ENCODE peak calls at places on chromosomes 6 and 20, in nine cellular contexts. Z is PC-3, N is GM23248, H is neural progenitor cell, Q is OCI-LY7, J is HCT116, I is SK-N-SH, K is GM23338, T is hepatocyte. R is an unnamed sample. For H3K79me2 and H3K4me1, the result is how much of the 10 kb centered on the place peaks cover.

GRCh38 chr6:121055572-121056163 is 278.6 kb downstream of the TBC1D32 start:
- DNase-seq in I (peak), J (peak), T (peak), Q (peak), K (peak), H (peak), N (peak), Z (peak), R (peak)

GRCh38 chr6:132235596-132236280 is 165.5 kb downstream of the MOXD1 start:
- DNase-seq in Q (no peak), J (no peak), K (no peak), N (peak), T (no peak), H (no peak), Z (no peak), I (no peak), R (no peak)

GRCh38 chr20:22453244-22454080 is 130.9 kb downstream of the FOXA2 start:
- DNase-seq in Q (no peak), I (peak), J (peak), T (peak), H (peak), N (peak), K (peak), Z (peak), R (no peak)

GRCh38 chr6:50721978-50722377 is 8.7 kb downstream of the TFAP2D start:
- DNase-seq in N (no peak), Z (no peak), Q (no peak), J (no peak), I (no peak), H (no peak), T (no peak), K (peak), R (no peak)

GRCh38 chr6:70884074-70884983 is 72.5 kb downstream of the B3GAT2 start:
- DNase-seq in K (peak), N (peak), I (peak), Z (peak), H (peak), J (peak), T (peak), Q (peak), R (peak)

GRCh38 chr6:43943781-43944250 is 173.8 kb downstream of the VEGFA start:
- DNase-seq in N (no peak), J (no peak), Z (peak), H (no peak), I (no peak), T (no peak), K (no peak), Q (no peak), R (no peak)

GRCh38 chr6:95574811-95575210 is 2.5 kb upstream of the MANEA start:
- DNase-seq in K (no peak), T (peak), H (no peak), N (peak), I (no peak), Z (peak), Q (no peak), J (no peak), R (no peak)

GRCh38 chr6:13159295-13159694 is 169.0 kb downstream of the TBC1D7 start:
- DNase-seq in Q (no peak), T (no peak), H (no peak), I (no peak), J (no peak), N (no peak), Z (no peak), K (no peak), R (no peak)

GRCh38 chr6:3884007-3884745 is 35.0 kb downstream of the FAM50B start:
- DNase-seq in Z (peak), K (no peak), H (no peak), Q (no peak), N (peak), I (no peak), T (peak), J (no peak), R (no peak)

GRCh38 chr20:4795394-4795793 is 73.7 kb downstream of the PRND start:
- DNase-seq in T (no peak), K (peak), I (no peak), Q (no peak), N (peak), H (no peak), J (peak), Z (peak), R (no peak)

GRCh38 chr6:33118525-33119123 is 42.8 kb downstream of the HLA-DPB1 start:
- DNase-seq in T (peak), Q (peak), J (peak), H (peak), N (peak), K (peak), Z (peak), I (peak), R (peak)

GRCh38 chr20:49706548-49707517 is 6.8 kb downstream of the B4GALT5 start:
- DNase-seq in J (no peak), Z (no peak), N (no peak), K (peak), H (peak), I (no peak), T (peak), Q (no peak), R (no peak)

GRCh38 chr6:192313-192664 is 100.0 kb upstream of the DUSP22 start:
- DNase-seq in I (no peak), T (no peak), Z (no peak), N (no peak), Q (no peak), H (no peak), J (no peak), K (no peak), R (no peak)

GRCh38 chr6:106163966-106164877 is 78.1 kb downstream of the PRDM1 start:
- DNase-seq in N (peak), I (no peak), T (peak), K (no peak), J (no peak), Q (peak), H (no peak), Z (no peak), R (peak)

GRCh38 chr6:128515550-128516513 is 4.6 kb downstream of the PTPRK start:
- DNase-seq in I (no peak), J (no peak), T (no peak), Z (peak), N (peak), K (no peak), Q (no peak), H (no peak), R (no peak)
- H3K79me2 ChIP-seq in I (half or more), J (under half), T (half or more), Z (half or more), N (half or more), K (half or more), Q (under half), H (half or more), R (under half)

GRCh38 chr20:33654680-33655161 is 7.4 kb upstream of the C20orf144 start:
- DNase-seq in H (no peak), I (peak), J (no peak), K (no peak), T (peak), Q (no peak), N (no peak), Z (no peak), R (no peak)
- TF ChIP-seq EZH2phosphoT487 in H (no peak), I (no peak), J (no peak), K (no peak), T (no peak), Q (no peak), N (no peak), Z (no peak), R (no peak)

DNA sequence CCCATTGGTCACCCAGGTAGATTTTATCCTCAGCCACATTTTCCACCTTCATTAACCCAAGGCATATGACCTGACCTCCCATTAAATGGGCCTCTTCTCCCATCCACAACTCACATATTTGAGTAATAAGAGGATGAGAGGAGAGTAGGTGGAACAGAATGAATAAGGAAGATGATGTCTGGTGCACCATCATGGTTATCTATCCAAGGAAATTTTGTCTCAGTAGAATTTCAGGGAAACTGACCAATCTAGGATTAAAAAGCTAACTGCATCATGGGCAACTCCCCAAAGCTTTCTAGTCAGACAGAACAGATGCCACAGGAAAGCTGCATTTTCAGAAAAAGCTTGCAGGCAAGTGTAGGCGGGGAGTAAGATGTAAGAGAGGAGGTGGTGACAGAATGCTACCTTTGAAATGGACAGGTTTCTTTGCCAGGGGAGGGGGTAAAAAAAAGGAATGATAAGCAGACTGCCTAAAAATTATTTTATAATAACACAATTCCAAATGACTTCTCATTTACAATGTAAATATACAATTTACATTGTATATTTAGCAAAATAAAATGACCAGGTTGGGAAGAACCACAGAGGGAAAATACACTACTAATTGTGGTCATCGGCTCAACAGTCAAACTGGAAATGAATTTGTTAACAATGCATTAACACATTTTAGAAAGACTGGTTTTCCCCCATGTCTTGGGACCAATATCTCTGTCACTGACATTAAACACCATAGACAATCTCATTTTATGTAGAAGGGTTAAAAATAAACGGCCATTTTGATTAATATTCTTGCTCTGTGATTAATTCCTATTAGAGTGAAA is 15.2 kb downstream of the NHSL1 start:
- DNase-seq in N (no peak), H (no peak), T (no peak), J (no peak), K (no peak), I (no peak), Q (no peak), Z (no peak), R (no peak)
- H3K4me1 ChIP-seq in N (under half), H (under half), T (under half), J (under half), K (under half), I (under half), Q (under half), Z (under half), R (under half)

GRCh38 chr6:158381214-158381613 is 68.9 kb downstream of the TULP4 start:
- DNase-seq in I (no peak), T (no peak), Q (no peak), J (no peak), N (peak), Z (peak), H (no peak), K (no peak), R (no peak)
- H3K79me2 ChIP-seq in I (under half), T (half or more), Q (under half), J (under half), N (under half), Z (under half), H (under half), K (under half), R (under half)

GRCh38 chr6:89525786-89526562 is 93.0 kb downstream of the ANKRD6 start:
- DNase-seq in K (no peak), T (no peak), I (no peak), H (no peak), N (no peak), Z (no peak), J (no peak), Q (no peak), R (no peak)
- TF ChIP-seq EZH2phosphoT487 in K (no peak), T (no peak), I (no peak), H (no peak), N (no peak), Z (no peak), J (no peak), Q (no peak), R (no peak)

GRCh38 chr6:166478782-166479592 is 96.2 kb upstream of the MPC1 start:
- DNase-seq in N (no peak), H (no peak), J (no peak), Q (no peak), K (no peak), Z (no peak), T (no peak), I (no peak), R (no peak)
- H3K4me1 ChIP-seq in N (under half), H (under half), J (under half), Q (under half), K (under half), Z (under half), T (under half), I (under half), R (under half)

GRCh38 chr20:63127700-63128364 is 88.1 kb downstream of the YTHDF1 start:
- DNase-seq in Z (no peak), N (no peak), H (no peak), T (no peak), Q (no peak), I (no peak), K (no peak), J (no peak), R (no peak)
- H3K79me2 ChIP-seq in Z (under half), N (under half), H (under half), T (under half), Q (under half), I (under half), K (under half), J (under half), R (under half)

DNA sequence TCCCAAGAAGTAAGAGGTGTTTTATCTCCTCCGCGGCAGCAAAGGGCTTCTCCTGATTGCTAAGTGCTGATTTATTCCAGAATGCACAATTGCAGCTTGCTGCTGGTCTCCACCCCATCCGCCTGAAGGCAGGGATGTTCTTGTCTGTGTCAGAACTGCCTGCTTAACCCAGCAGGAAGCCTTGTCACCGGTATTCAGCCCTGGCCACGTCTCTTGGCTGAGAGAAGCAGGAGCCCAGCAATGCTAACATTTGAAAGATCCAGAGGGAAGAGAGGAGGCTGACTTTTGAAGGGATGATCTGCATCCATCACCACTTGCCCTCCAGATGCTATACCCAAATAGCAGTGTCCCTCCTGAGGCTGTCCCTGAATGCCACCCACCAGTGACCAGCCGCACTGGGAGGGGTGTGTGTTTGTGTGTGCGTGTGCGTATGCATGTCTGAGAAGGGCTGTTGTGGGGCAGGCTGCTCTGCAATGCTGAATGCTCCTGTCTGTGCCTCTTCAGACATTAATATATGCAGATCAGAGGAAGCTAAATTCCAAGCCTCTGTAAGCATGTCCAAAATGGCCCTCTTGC is 4.0 kb downstream of the SCML4 start:
- DNase-seq in Z (no peak), J (no peak), K (peak), I (peak), H (peak), Q (no peak), T (peak), N (peak), R (no peak)
- TF ChIP-seq EZH2phosphoT487 in Z (no peak), J (no peak), K (no peak), I (no peak), H (no peak), Q (no peak), T (no peak), N (no peak), R (no peak)

GRCh38 chr20:31517373-31517772 is 3.1 kb downstream of the HM13 start:
- DNase-seq in H (peak), I (peak), T (peak), N (peak), Q (no peak), Z (peak), K (peak), J (peak), R (no peak)
- H3K4me1 ChIP-seq in H (under half), I (under half), T (under half), N (under half), Q (under half), Z (under half), K (under half), J (under half), R (under half)

GRCh38 chr6:144413418-144413817 is 128.3 kb downstream of the UTRN start:
- DNase-seq in K (no peak), N (peak), H (no peak), Z (peak), I (no peak), J (no peak), T (no peak), Q (no peak), R (no peak)
- H3K79me2 ChIP-seq in K (half or more), N (half or more), H (under half), Z (under half), I (under half), J (under half), T (half or more), Q (under half), R (under half)

R was measured in MM.1S.